ENCODE peak calls at places on chromosomes 5 and 9, in four cellular contexts. L is NCI-H2029, N is GM03348, P is A549. I is an unnamed sample.

GRCh38 chr5:141121985-141122384 is 367 bp downstream of the PCDHB4 start:
- DNase-seq in P (no peak), L (no peak), N (no peak), I (no peak)

GRCh38 chr9:89494199-89494598 is 3.7 kb downstream of the SEMA4D start:
- DNase-seq in L (no peak), P (no peak), N (no peak), I (no peak)

GRCh38 chr9:109861499-109861898 is 81.5 kb downstream of the PALM2AKAP2 start:
- DNase-seq in N (peak), P (no peak), L (no peak), I (no peak)

GRCh38 chr5:147390654-147391053 is 119.2 kb downstream of the DPYSL3 start:
- DNase-seq in L (no peak), P (no peak), N (no peak), I (no peak)

GRCh38 chr5:50751064-50751657 is 84.7 kb downstream of the PARP8 start:
- DNase-seq in N (peak), L (peak), P (peak), I (no peak)

GRCh38 chr9:79382468-79382867 is 189.3 kb upstream of the TLE4 start:
- DNase-seq in N (no peak), P (peak), L (peak), I (no peak)

GRCh38 chr5:37490931-37491330 is 111.8 kb downstream of the WDR70 start:
- DNase-seq in N (no peak), P (no peak), L (no peak), I (no peak)

GRCh38 chr5:82353522-82353921 is 75.4 kb upstream of the RPS23 start:
- DNase-seq in N (no peak), L (no peak), P (no peak), I (no peak)

GRCh38 chr5:39211773-39212172 is 7.6 kb downstream of the FYB1 start:
- DNase-seq in L (no peak), N (no peak), P (no peak), I (no peak)